ENCODE peak calls at places on chromosomes 12 and 14, in ten cellular contexts. E is endothelial cell of umbilical vein, O is uterus, Q is nephron progenitor cell, I is GM12878, G is body of pancreas, A is fibroblast of pulmonary artery, K is progenitor cell of endocrine pancreas, J is PC-3, Z is glutamatergic neuron. S is an unnamed sample.

GRCh38 chr12:62834971-62835547 is 99.9 kb downstream of the PPM1H start:
- DNase-seq in O (peak; percentile 67), E (no peak), K (no peak), G (no peak), A (peak; percentile 13), I (peak; percentile 26), Q (no peak), Z (no peak), J (peak; percentile 50), S (no peak)

GRCh38 chr12:4037747-4038312 is 164.6 kb upstream of the PARP11 start:
- DNase-seq in I (no peak), Z (peak; percentile 73), A (peak; percentile 55), E (peak; percentile 39), K (no peak), O (peak; percentile 62), Q (no peak), G (peak; percentile 61), J (peak; percentile 58), S (no peak)

GRCh38 chr12:65152012-65152411 is 17.4 kb upstream of the LEMD3 start:
- DNase-seq in K (no peak), O (no peak), Z (no peak), Q (no peak), I (no peak), J (peak; percentile 41), G (no peak), A (no peak), E (no peak), S (no peak)

GRCh38 chr12:107088912-107089311 is 4.4 kb downstream of the CRY1 start:
- DNase-seq in A (no peak), G (no peak), Q (no peak), E (no peak), I (no peak), K (no peak), O (no peak), Z (no peak), J (no peak), S (no peak)

GRCh38 chr12:48388430-48388829 is 37.7 kb upstream of the ZNF641 start:
- DNase-seq in J (peak; percentile 37), Z (no peak), K (no peak), O (no peak), Q (no peak), G (no peak), A (peak; percentile 37), I (no peak), E (peak; percentile 11), S (no peak)

GRCh38 chr14:81849714-81850113 is 316.1 kb upstream of the SEL1L start:
- DNase-seq in G (no peak), Q (no peak), A (no peak), Z (no peak), E (no peak), O (no peak), J (no peak), I (no peak), K (no peak), S (no peak)

GRCh38 chr12:127108360-127109215 is 1158.4 kb upstream of the TMEM132C start:
- DNase-seq in J (peak; percentile 87), I (no peak), A (peak; percentile 64), Z (peak; percentile 59), K (peak; percentile 17), O (no peak), G (peak; percentile 49), E (no peak), Q (peak; percentile 64), S (no peak)

GRCh38 chr12:125614058-125614457 is 548.8 kb downstream of the AACS start:
- DNase-seq in K (no peak), O (no peak), Z (no peak), A (no peak), I (no peak), Q (no peak), G (no peak), E (no peak), J (no peak), S (no peak)

GRCh38 chr14:21103165-21103709 is 2.4 kb downstream of the TMEM253 start:
- DNase-seq in Z (no peak), A (no peak), J (no peak), E (no peak), G (no peak), I (no peak), Q (no peak), O (no peak), K (no peak), S (no peak)

GRCh38 chr12:37672655-37673260 is 643.8 kb upstream of the ALG10B start:
- DNase-seq in G (no peak), A (peak; percentile 1), J (peak; percentile 47), Q (no peak), K (no peak), I (no peak), O (no peak), E (no peak), Z (no peak), S (no peak)

GRCh38 chr14:50937325-50937724 is 7.0 kb downstream of the PYGL start:
- DNase-seq in K (no peak), J (peak; percentile 73), A (peak; percentile 65), I (no peak), Z (no peak), G (no peak), E (no peak), Q (no peak), O (no peak), S (no peak)

GRCh38 chr12:39375206-39375808 is 67.6 kb downstream of the KIF21A start:
- DNase-seq in E (no peak), J (no peak), Z (no peak), G (no peak), K (no peak), I (no peak), Q (no peak), O (no peak), A (no peak), S (no peak)

DNA sequence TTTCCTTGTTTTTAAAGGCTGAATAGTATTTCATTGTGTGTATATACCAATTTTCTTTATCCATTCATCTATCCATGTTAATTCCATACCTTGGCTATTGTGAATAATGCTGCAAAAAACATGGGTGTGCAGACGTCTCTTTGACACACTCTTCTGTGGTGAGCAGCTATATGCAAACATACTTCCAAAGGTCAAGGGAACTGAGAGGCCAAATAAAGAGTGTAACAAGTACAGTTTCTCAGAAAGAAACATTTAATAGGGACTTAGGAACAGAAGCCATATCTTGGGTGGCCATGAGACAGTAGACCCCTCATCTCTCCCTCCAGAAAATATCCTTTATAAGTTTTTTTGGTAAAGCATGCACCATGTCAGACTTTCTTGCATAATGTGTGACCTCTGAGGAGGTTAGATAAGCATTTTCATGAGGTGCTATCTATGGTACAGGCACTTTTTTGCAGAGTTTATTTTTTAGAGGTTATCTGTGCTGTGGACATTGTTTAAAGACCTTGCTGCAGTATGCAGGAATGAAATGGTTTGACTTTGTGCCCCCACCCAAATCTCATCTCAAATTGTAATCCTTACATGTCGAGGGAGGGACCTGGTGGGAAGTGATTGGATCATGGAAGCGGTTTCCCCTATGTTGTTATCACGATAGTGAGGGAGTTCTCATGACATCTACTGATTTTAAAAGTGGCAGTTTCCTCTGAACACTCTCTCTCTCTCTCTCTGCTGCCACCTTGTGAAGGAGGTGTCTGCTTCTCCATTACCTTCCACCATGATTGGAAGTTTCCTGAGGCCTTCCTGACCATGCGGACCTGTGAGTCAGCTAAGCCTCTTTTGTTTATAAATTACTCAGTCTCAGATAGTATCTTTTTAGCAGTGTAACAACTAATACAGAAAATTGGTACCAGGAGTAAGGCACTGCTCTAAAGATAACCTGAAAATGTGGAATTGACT is 1202.3 kb downstream of the GALC start:
- DNase-seq in J (no peak), K (no peak), I (no peak), Z (no peak), Q (no peak), A (no peak), G (no peak), E (no peak), O (no peak), S (no peak)
- TF ChIP-seq CTCF in J (no peak), K (no peak), I (no peak), Z (no peak), Q (no peak), A (peak; percentile 10), G (no peak), E (no peak), O (no peak), S (no peak)

DNA sequence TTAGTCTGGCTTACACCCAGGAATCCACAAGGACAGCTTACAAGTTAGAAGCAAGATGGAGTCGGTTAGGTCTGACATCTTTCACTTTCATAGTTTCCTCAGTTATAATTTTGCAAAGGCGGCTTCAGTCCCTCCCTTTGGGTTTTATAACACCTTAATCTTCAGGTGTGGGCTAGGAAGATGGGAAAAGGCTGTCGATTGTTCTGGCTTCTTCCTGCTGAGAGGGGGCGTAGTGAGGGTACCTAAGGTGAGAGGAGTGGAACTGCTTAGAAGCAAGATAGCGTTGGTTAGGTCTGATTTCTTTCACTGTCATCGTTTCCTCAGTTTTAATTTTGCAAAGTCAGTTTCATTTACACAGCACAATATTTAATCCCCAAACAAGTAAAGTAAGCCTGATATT is 10.1 kb downstream of the A2ML1 start:
- DNase-seq in I (no peak), K (no peak), E (no peak), A (no peak), Q (no peak), J (no peak), Z (no peak), O (no peak), G (no peak), S (no peak)
- TF ChIP-seq CTCF in I (no peak), K (no peak), E (no peak), A (no peak), Q (no peak), J (no peak), Z (no peak), O (no peak), G (no peak), S (no peak)

GRCh38 chr12:93569301-93569655 is 3.2 kb upstream of the SOCS2 start:
- DNase-seq in I (no peak), O (no peak), Q (no peak), Z (no peak), G (no peak), K (no peak), J (no peak), A (peak; percentile 13), E (no peak), S (no peak)

GRCh38 chr12:93567174-93567573 is 5.3 kb upstream of the SOCS2 start:
- DNase-seq in Z (no peak), K (no peak), E (no peak), G (no peak), J (no peak), O (peak; percentile 52), Q (no peak), I (no peak), A (peak; percentile 27), S (no peak)

GRCh38 chr12:93568091-93568490 is 4.4 kb upstream of the SOCS2 start:
- DNase-seq in J (no peak), K (no peak), Q (no peak), G (no peak), E (no peak), I (no peak), A (no peak), O (no peak), Z (no peak), S (no peak)

GRCh38 chr12:93565760-93566159 is 6.7 kb upstream of the SOCS2 start:
- DNase-seq in J (no peak), K (no peak), A (no peak), I (no peak), Q (no peak), E (no peak), G (no peak), O (no peak), Z (no peak), S (no peak)

GRCh38 chr12:93563807-93564538 is 8.5 kb upstream of the SOCS2 start:
- DNase-seq in Q (no peak), A (peak; percentile 47), J (peak; percentile 97), O (no peak), G (peak; percentile 31), E (no peak), Z (no peak), I (no peak), K (no peak), S (no peak)
- TF ChIP-seq CTCF in Q (no peak), A (peak; percentile 39), J (peak; percentile 55), O (no peak), G (no peak), E (peak; percentile 11), Z (no peak), I (peak; percentile 59), K (peak; percentile 34), S (no peak)

GRCh38 chr12:93126069-93126474 is 197.0 kb upstream of the EEA1 start:
- DNase-seq in Z (no peak), I (no peak), A (no peak), J (no peak), G (no peak), K (no peak), Q (no peak), E (no peak), O (no peak), S (no peak)
- TF ChIP-seq CTCF in Z (no peak), I (no peak), A (no peak), J (no peak), G (no peak), K (no peak), Q (no peak), E (no peak), O (no peak), S (no peak)